ENCODE peak calls at places on chromosomes 7 and 10, in five cellular contexts. I, A, D, Z and H are unnamed samples.

GRCh38 chr10:44325157-44325556 is 59.7 kb downstream of the CXCL12 start:
- DNase-seq in I (no peak), A (no peak), D (no peak), Z (no peak), H (no peak)

GRCh38 chr7:68820321-68820720 is 778.0 kb upstream of the AUTS2 start:
- DNase-seq in I (no peak), A (no peak), D (no peak), Z (no peak), H (no peak)

GRCh38 chr10:114403545-114404161 is 649 bp downstream of the AFAP1L2 start:
- DNase-seq in I (no peak), A (peak), D (no peak), Z (peak), H (no peak)

GRCh38 chr7:102914585-102914984 is 1.8 kb downstream of the LRRC17 start:
- DNase-seq in I (peak), A (peak), D (no peak), Z (peak), H (peak)

GRCh38 chr7:157253850-157254249 is 83.0 kb upstream of the DNAJB6 start:
- DNase-seq in I (no peak), A (no peak), D (no peak), Z (no peak), H (no peak)

GRCh38 chr10:80414126-80414898 is 6.0 kb downstream of the PRXL2A start:
- DNase-seq in I (no peak), A (no peak), D (no peak), Z (no peak), H (no peak)

GRCh38 chr7:125136755-125137547 is 207.3 kb upstream of the POT1 start:
- DNase-seq in I (peak), A (no peak), D (no peak), Z (no peak), H (no peak)

GRCh38 chr7:78779788-78780187 is 673.7 kb downstream of the MAGI2 start:
- DNase-seq in I (no peak), A (no peak), D (no peak), Z (no peak), H (no peak)

GRCh38 chr10:43188702-43189101 is 50.5 kb downstream of the CSGALNACT2 start:
- DNase-seq in I (peak), A (no peak), D (no peak), Z (no peak), H (no peak)

GRCh38 chr10:103416436-103417147 is 20.2 kb downstream of the PDCD11 start:
- DNase-seq in I (peak), A (peak), D (no peak), Z (no peak), H (peak)

GRCh38 chr7:159138508-159138907 is 6.2 kb downstream of the VIPR2 start:
- DNase-seq in I (no peak), A (no peak), D (no peak), Z (no peak), H (no peak)

GRCh38 chr7:87151701-87152111 is 547 bp upstream of the DMTF1 start:
- DNase-seq in I (no peak), A (no peak), D (no peak), Z (no peak), H (no peak)

GRCh38 chr7:131513245-131514061 is 43.0 kb downstream of the PODXL start:
- DNase-seq in I (peak), A (peak), D (peak), Z (peak), H (peak)

GRCh38 chr7:6221340-6222319 is 50.8 kb downstream of the CYTH3 start:
- DNase-seq in I (no peak), A (no peak), D (no peak), Z (no peak), H (no peak)

GRCh38 chr7:51226042-51226755 is 90.4 kb downstream of the COBL start:
- DNase-seq in I (no peak), A (no peak), D (no peak), Z (no peak), H (no peak)

GRCh38 chr10:44863344-44864041 is 47.6 kb upstream of the TMEM72 start:
- DNase-seq in I (no peak), A (no peak), D (no peak), Z (no peak), H (no peak)

GRCh38 chr10:125011926-125012705 is 70.2 kb downstream of the ZRANB1 start:
- DNase-seq in I (no peak), A (peak), D (no peak), Z (peak), H (no peak)

GRCh38 chr7:139568813-139569490 is 45.5 kb downstream of the CLEC2L start:
- DNase-seq in I (no peak), A (no peak), D (no peak), Z (no peak), H (no peak)

GRCh38 chr10:32038777-32039176 is 17.4 kb downstream of the KIF5B start:
- DNase-seq in I (no peak), A (no peak), D (no peak), Z (no peak), H (no peak)

GRCh38 chr7:1253591-1254207 is 21.0 kb downstream of the UNCX start:
- DNase-seq in I (no peak), A (no peak), D (no peak), Z (peak), H (no peak)